ENCODE peak calls at places on chromosomes 11 and 22, in seven cellular contexts. T is CD4-positive, alpha-beta T cell; I is KBM-7; H is Calu3; B is WTC11; D is lower lobe of right lung; C is activated naive CD8-positive, alpha-beta T cell treated with anti-CD3 and anti-CD28 coated beads, Interleukin-2, amount 50 U/mL, for 16 hours. F is an unnamed sample.

GRCh38 chr11:4065601-4066377 is 28.8 kb upstream of the RRM1 start:
- DNase-seq in T (no peak), I (no peak), H (no peak), B (no peak), D (no peak), C (no peak), F (no peak)

GRCh38 chr22:26646158-26646557 is 11.2 kb upstream of the MIAT start:
- DNase-seq in T (no peak), I (no peak), H (no peak), B (no peak), D (no peak), C (no peak), F (no peak)

GRCh38 chr11:43943931-43944751 is 1.7 kb downstream of the C11orf96 start:
- DNase-seq in T (no peak), I (peak; percentile 9), H (peak; percentile 25), B (peak; percentile 47), D (peak; percentile 53), C (no peak), F (no peak)

GRCh38 chr22:25013634-25014033 is 61.1 kb downstream of the KIAA1671 start:
- DNase-seq in T (no peak), I (no peak), H (no peak), B (no peak), D (no peak), C (no peak), F (no peak)

GRCh38 chr11:2325719-2326118 is 23.9 kb downstream of the TSPAN32 start:
- DNase-seq in T (no peak), I (no peak), H (no peak), B (no peak), D (no peak), C (no peak), F (peak; percentile 51)

GRCh38 chr11:110921742-110922200 is 209.5 kb upstream of the ARHGAP20 start:
- DNase-seq in T (no peak), I (no peak), H (no peak), B (peak; percentile 13), D (no peak), C (no peak), F (no peak)

GRCh38 chr11:78050964-78051831 is 12.5 kb upstream of the THRSP start:
- DNase-seq in T (no peak), I (peak; percentile 54), H (no peak), B (peak; percentile 50), D (no peak), C (no peak), F (peak; percentile 43)

GRCh38 chr22:21858025-21858764 is 9.2 kb downstream of the MAPK1 start:
- DNase-seq in T (no peak), I (no peak), H (no peak), B (no peak), D (no peak), C (no peak), F (no peak)

GRCh38 chr22:23182289-23183106 is 2.2 kb downstream of the BCR start:
- DNase-seq in T (no peak), I (peak; percentile 43), H (peak; percentile 34), B (no peak), D (no peak), C (peak; percentile 34), F (peak; percentile 64)

GRCh38 chr11:37390566-37390965 is 792.5 kb upstream of the RAG2 start:
- DNase-seq in T (no peak), I (no peak), H (no peak), B (no peak), D (no peak), C (no peak), F (no peak)

F was measured in epithelial cell of prostate.